ENCODE peak calls at places on chromosomes 16 and 17, in seven cellular contexts. B is amniotic epithelial cell; C is activated effector memory CD4-positive, alpha-beta T cell treated with anti-CD3 and anti-CD28 coated beads, Interleukin-2, amount 50 U/mL, for 16 hours; G is neural crest cell; X is skeletal muscle cell; V is osteocyte; J is heart right ventricle. F is an unnamed sample.

GRCh38 chr17:70394833-70395232 is 225.5 kb downstream of the KCNJ2 start:
- DNase-seq in B (no peak), C (no peak), G (no peak), X (no peak), V (no peak), J (no peak), F (no peak)

GRCh38 chr16:89723279-89724250 is 2.2 kb downstream of the ZNF276 start:
- DNase-seq in B (peak), C (peak), G (peak), X (no peak), V (no peak), J (peak), F (no peak)

GRCh38 chr17:57911834-57912673 is 43.2 kb downstream of the CUEDC1 start:
- DNase-seq in B (no peak), C (no peak), G (no peak), X (peak), V (no peak), J (peak), F (peak)

GRCh38 chr17:11986939-11987329 is 10.3 kb downstream of the ZNF18 start:
- DNase-seq in B (peak), C (no peak), G (no peak), X (no peak), V (no peak), J (no peak), F (no peak)

GRCh38 chr16:56513972-56514371 is 5.9 kb downstream of the BBS2 start:
- DNase-seq in B (peak), C (peak), G (no peak), X (peak), V (no peak), J (no peak), F (no peak)

GRCh38 chr17:7640783-7641182 is 9.9 kb upstream of the ATP1B2 start:
- DNase-seq in B (no peak), C (no peak), G (no peak), X (no peak), V (no peak), J (no peak), F (no peak)

GRCh38 chr17:53749178-53749577 is 73.5 kb upstream of the KIF2B start:
- DNase-seq in B (no peak), C (no peak), G (no peak), X (peak), V (no peak), J (no peak), F (no peak)

GRCh38 chr17:61157246-61157887 is 242.3 kb upstream of the TBX2 start:
- DNase-seq in B (peak), C (no peak), G (no peak), X (no peak), V (no peak), J (no peak), F (no peak)

GRCh38 chr17:43917348-43918025 is 10.2 kb upstream of the MPP2 start:
- DNase-seq in B (peak), C (peak), G (no peak), X (no peak), V (no peak), J (peak), F (peak)

GRCh38 chr17:42287305-42288077 is 807 bp upstream of the STAT5A start:
- DNase-seq in B (peak), C (peak), G (no peak), X (no peak), V (peak), J (peak), F (peak)

GRCh38 chr17:6796887-6797490 is 21.0 kb downstream of the FBXO39 start:
- DNase-seq in B (peak), C (no peak), G (no peak), X (no peak), V (no peak), J (no peak), F (no peak)

GRCh38 chr16:58738672-58739296 is 4.7 kb upstream of the GOT2 start:
- DNase-seq in B (no peak), C (no peak), G (no peak), X (no peak), V (no peak), J (no peak), F (no peak)

GRCh38 chr16:23679986-23680336 is 1.3 kb downstream of the PLK1 start:
- DNase-seq in B (no peak), C (no peak), G (no peak), X (no peak), V (no peak), J (no peak), F (no peak)

GRCh38 chr17:66952031-66952524 is 12.4 kb upstream of the CACNG4 start:
- DNase-seq in B (peak), C (no peak), G (no peak), X (peak), V (no peak), J (no peak), F (no peak)